ENCODE peak calls at places on chromosomes 12 and 14, in seven cellular contexts. X is left ventricle myocardium inferior; H is left lung; T is heart left ventricle; K is heart right ventricle; F is tibial artery; W is CD4-positive, alpha-beta T cell. Y is an unnamed sample.

GRCh38 chr12:108837680-108838079 is 19.7 kb downstream of the SSH1 start:
- DNase-seq in H (no peak), K (no peak), X (no peak), F (no peak), W (no peak), T (no peak), Y (no peak)

GRCh38 chr14:89351364-89351957 is 65.6 kb downstream of the FOXN3 start:
- DNase-seq in H (no peak), F (no peak), T (no peak), X (no peak), K (no peak), W (no peak), Y (no peak)

GRCh38 chr12:124385219-124385969 is 90.5 kb downstream of the RFLNA start:
- DNase-seq in H (no peak), X (no peak), T (no peak), K (no peak), W (no peak), F (no peak), Y (peak; percentile 90)

GRCh38 chr12:132030367-132031038 is 80.8 kb downstream of the EP400 start:
- DNase-seq in H (no peak), T (peak; percentile 77), K (peak; percentile 39), F (peak; percentile 40), X (peak; percentile 59), W (no peak), Y (no peak)

GRCh38 chr12:126069549-126070165 is 1004.4 kb downstream of the AACS start:
- DNase-seq in K (no peak), W (no peak), X (no peak), T (no peak), H (no peak), F (no peak), Y (peak; percentile 27)

GRCh38 chr14:70887207-70888150 is 19.8 kb upstream of the PCNX1 start:
- DNase-seq in X (no peak), W (no peak), T (no peak), H (no peak), F (no peak), K (no peak), Y (no peak)

GRCh38 chr12:11906284-11906935 is 164.3 kb upstream of the BCL2L14 start:
- DNase-seq in H (no peak), K (no peak), X (no peak), F (no peak), T (no peak), W (no peak), Y (no peak)

GRCh38 chr12:9721394-9722092 is 11.4 kb downstream of the CLECL1 start:
- DNase-seq in X (no peak), H (no peak), K (no peak), T (no peak), F (no peak), W (no peak), Y (peak; percentile 66)

GRCh38 chr12:75805905-75806304 is 225.7 kb downstream of the PHLDA1 start:
- DNase-seq in X (no peak), H (no peak), F (no peak), W (no peak), T (no peak), K (no peak), Y (no peak)

GRCh38 chr12:64124511-64125197 is 97.4 kb downstream of the KICS2 start:
- DNase-seq in X (no peak), F (no peak), W (no peak), H (no peak), T (no peak), K (no peak), Y (no peak)

GRCh38 chr12:43692064-43692463 is 66.5 kb downstream of the PUS7L start:
- DNase-seq in H (no peak), F (no peak), T (no peak), X (no peak), K (no peak), W (no peak), Y (peak; percentile 7)

GRCh38 chr14:68520637-68521556 is 272.0 kb downstream of the ZFP36L1 start:
- DNase-seq in X (no peak), T (no peak), H (no peak), F (no peak), K (no peak), W (no peak), Y (peak; percentile 94)

GRCh38 chr12:12807970-12808702 is 5.0 kb upstream of the DDX47 start:
- DNase-seq in K (peak; percentile 42), H (no peak), X (peak; percentile 44), T (peak; percentile 78), W (peak; percentile 48), F (no peak), Y (no peak)

GRCh38 chr12:27517532-27517931 is 6.5 kb upstream of the PPFIBP1 start:
- DNase-seq in W (no peak), X (no peak), F (no peak), T (no peak), H (no peak), K (no peak), Y (no peak)

GRCh38 chr12:57583008-57583831 is 7.8 kb upstream of the PIP4K2C start:
- DNase-seq in W (peak; percentile 46), T (peak; percentile 56), K (no peak), X (no peak), H (no peak), F (peak; percentile 67), Y (peak; percentile 83)

GRCh38 chr12:28500373-28501024 is 310.2 kb downstream of the CCDC91 start:
- DNase-seq in X (no peak), F (no peak), K (no peak), W (no peak), T (no peak), H (no peak), Y (no peak)

GRCh38 chr14:62439210-62439609 is 606.0 kb downstream of the KCNH5 start:
- DNase-seq in K (no peak), W (no peak), H (no peak), T (no peak), X (no peak), F (no peak), Y (no peak)

GRCh38 chr12:104286538-104287482 is 16.7 kb upstream of the EID3 start:
- DNase-seq in T (peak; percentile 95), F (peak; percentile 95), H (peak; percentile 94), X (peak; percentile 94), K (peak; percentile 90), W (peak; percentile 80), Y (peak; percentile 87)

GRCh38 chr14:23580152-23580926 is 1.7 kb upstream of the JPH4 start:
- DNase-seq in F (no peak), T (no peak), K (no peak), W (no peak), H (peak; percentile 60), X (no peak), Y (no peak)

GRCh38 chr12:39341179-39341578 is 101.7 kb downstream of the KIF21A start:
- DNase-seq in X (no peak), F (no peak), T (no peak), H (no peak), W (no peak), K (no peak), Y (no peak)

GRCh38 chr14:61638595-61639391 is 56.5 kb upstream of the HIF1A start:
- DNase-seq in F (no peak), T (no peak), H (no peak), X (no peak), K (no peak), W (no peak), Y (no peak)

GRCh38 chr14:77053046-77053841 is 24.7 kb upstream of the IRF2BPL start:
- DNase-seq in F (peak; percentile 73), T (peak; percentile 86), X (peak; percentile 80), H (peak; percentile 91), K (peak; percentile 82), W (peak; percentile 67), Y (no peak)

GRCh38 chr14:33414041-33414440 is 475.4 kb downstream of the NPAS3 start:
- DNase-seq in K (no peak), X (no peak), H (no peak), W (no peak), F (peak; percentile 25), T (no peak), Y (no peak)

GRCh38 chr12:48542300-48542928 is 17.0 kb downstream of the OR8S1 start:
- DNase-seq in T (no peak), F (no peak), H (peak; percentile 41), K (peak; percentile 19), W (peak; percentile 37), X (no peak), Y (peak; percentile 36)

GRCh38 chr12:107759410-107759809 is 1.5 kb downstream of the PRDM4 start:
- DNase-seq in H (no peak), W (no peak), X (no peak), T (no peak), F (no peak), K (no peak), Y (peak; percentile 82)
- H3K27ac ChIP-seq in H (no peak overlapping the region), W (no peak overlapping the region), X (peak overlapping the region; percentile 84), T (peak overlapping the region; percentile 48), F (peak overlapping the region; percentile 65), K (no peak overlapping the region), Y (peak overlapping the region; percentile 66)

GRCh38 chr14:56117765-56118610 is at the start of gene PELI2:
- DNase-seq in X (peak; percentile 80), K (peak; percentile 78), H (peak; percentile 95), W (peak; percentile 72), T (peak; percentile 85), F (peak; percentile 74), Y (no peak)
- TF ChIP-seq CTCF in X (peak; percentile 41), K (no peak), H (peak; percentile 17), W (no peak), T (peak; percentile 12), F (peak; percentile 43), Y (no peak)

GRCh38 chr14:31180299-31181051 is 27.1 kb downstream of the HECTD1 start:
- DNase-seq in T (no peak), F (no peak), X (no peak), H (no peak), W (no peak), K (no peak), Y (no peak)

GRCh38 chr14:31181271-31181670 is 26.3 kb downstream of the HECTD1 start:
- DNase-seq in X (no peak), F (no peak), H (no peak), W (no peak), T (no peak), K (no peak), Y (no peak)
- H3K27ac ChIP-seq in X (no peak overlapping the region), F (no peak overlapping the region), H (no peak overlapping the region), W (no peak overlapping the region), T (no peak overlapping the region), K (no peak overlapping the region), Y (no peak overlapping the region)

DNA sequence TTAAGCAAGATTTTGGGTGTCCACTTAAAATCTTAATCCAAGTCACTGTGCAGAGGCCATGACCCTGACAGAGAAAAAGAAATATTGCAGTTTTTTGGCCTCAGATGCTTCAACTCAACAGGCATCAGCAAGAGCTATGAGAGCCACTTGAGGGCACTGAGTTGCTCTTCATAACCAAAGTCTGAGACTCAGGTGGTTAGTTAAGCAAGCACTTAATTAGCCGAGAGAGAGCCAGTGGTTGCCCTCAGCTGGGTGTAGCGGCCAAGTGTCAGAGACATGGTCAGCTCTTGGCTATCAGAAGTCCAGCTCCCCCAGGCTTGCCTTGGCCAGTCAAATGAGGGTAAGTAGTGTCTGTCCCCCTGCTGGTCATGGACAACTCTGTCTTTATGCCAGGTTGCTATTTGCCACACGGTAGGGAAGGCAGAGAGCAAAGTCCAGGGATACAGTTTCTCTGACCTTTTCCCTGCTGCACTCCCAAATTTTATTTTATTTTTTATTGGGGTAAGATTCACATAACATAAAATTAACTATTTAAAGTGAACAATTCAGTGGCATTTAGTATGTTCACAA is 9.0 kb upstream of the KRT71 start:
- DNase-seq in W (no peak), K (no peak), T (no peak), X (no peak), H (no peak), F (no peak), Y (no peak)
- TF ChIP-seq CTCF in W (no peak), K (no peak), T (no peak), X (peak; percentile 25), H (peak; percentile 18), F (no peak), Y (no peak)